ENCODE peak calls at places on chromosomes 5 and 9, in ten cellular contexts. S is MG63; P is ELR; Z is neural crest cell; I is stimulated activated CD4-positive, alpha-beta T cell treated with anti-CD3 and anti-CD28 coated beads, Interleukin-12 subunit alpha, Interleukin-12 subunit beta, amount 100 ng/mL, for 4 hours; K is smooth muscle cell of the brain vasculature; R is AG09309; J is pons; V is iris pigment epithelial cell; W is tibial artery. Q is an unnamed sample.

GRCh38 chr5:140145818-140146522 is 20.2 kb downstream of the IGIP start:
- DNase-seq in I (peak; percentile 56), K (no peak), J (peak; percentile 39), V (peak; percentile 72), R (no peak), Z (peak; percentile 69), W (peak; percentile 63), P (peak; percentile 86), S (no peak), Q (peak; percentile 48)

GRCh38 chr5:174692381-174692780 is 32.0 kb upstream of the MSX2 start:
- DNase-seq in J (no peak), V (no peak), P (no peak), W (no peak), S (no peak), Z (no peak), R (no peak), K (no peak), I (no peak), Q (no peak)

GRCh38 chr5:56986631-56986957 is 34.7 kb upstream of the MIER3 start:
- DNase-seq in P (peak; percentile 47), S (no peak), I (no peak), J (no peak), V (peak; percentile 14), R (no peak), K (no peak), Z (no peak), W (no peak), Q (no peak)

GRCh38 chr5:177142029-177142681 is 8.6 kb downstream of the NSD1 start:
- DNase-seq in V (no peak), I (no peak), K (no peak), P (no peak), Z (no peak), S (no peak), W (no peak), R (no peak), J (no peak), Q (no peak)

GRCh38 chr5:55226027-55226933 is 835 bp downstream of the MCIDAS start:
- DNase-seq in P (peak; percentile 81), Z (peak; percentile 82), I (peak; percentile 66), R (no peak), S (peak; percentile 83), J (no peak), W (no peak), K (no peak), V (no peak), Q (no peak)

GRCh38 chr5:7435503-7435902 is 39.6 kb downstream of the ADCY2 start:
- DNase-seq in R (no peak), Z (no peak), K (no peak), W (no peak), J (no peak), P (no peak), V (no peak), I (no peak), S (no peak), Q (no peak)

GRCh38 chr9:20405086-20405485 is 217.2 kb downstream of the MLLT3 start:
- DNase-seq in Z (no peak), W (no peak), R (no peak), J (no peak), S (no peak), V (peak; percentile 15), I (no peak), P (no peak), K (no peak), Q (no peak)

GRCh38 chr9:99176527-99177013 is 45.2 kb downstream of the ALG2 start:
- DNase-seq in I (no peak), W (no peak), P (no peak), V (no peak), Z (no peak), J (no peak), S (no peak), R (no peak), K (no peak), Q (no peak)

GRCh38 chr9:34380511-34381315 is 4.0 kb upstream of the MYORG start:
- DNase-seq in R (no peak), J (peak; percentile 54), Z (peak; percentile 62), S (peak; percentile 24), V (peak; percentile 72), P (peak; percentile 72), K (no peak), W (peak; percentile 54), I (peak; percentile 81), Q (peak; percentile 94)

GRCh38 chr9:89702401-89702800 is 97.6 kb downstream of the GADD45G start:
- DNase-seq in W (no peak), P (no peak), S (no peak), K (no peak), J (no peak), I (no peak), R (no peak), V (no peak), Z (no peak), Q (no peak)

GRCh38 chr5:142426129-142426641 is 101.4 kb upstream of the SPRY4 start:
- DNase-seq in Z (no peak), P (no peak), R (no peak), W (no peak), K (peak; percentile 91), J (peak; percentile 50), I (no peak), S (peak; percentile 90), V (peak; percentile 72), Q (peak; percentile 89)

GRCh38 chr5:154365823-154366222 is 80.0 kb upstream of the SAP30L start:
- DNase-seq in V (peak; percentile 47), R (no peak), J (no peak), K (no peak), P (no peak), W (no peak), S (peak; percentile 70), I (no peak), Z (no peak), Q (no peak)

GRCh38 chr5:55533806-55534435 is 843 bp downstream of the PLPP1 start:
- DNase-seq in V (peak; percentile 46), K (no peak), R (no peak), Z (peak; percentile 50), W (peak; percentile 42), I (no peak), J (peak; percentile 51), S (no peak), P (peak; percentile 69), Q (no peak)

GRCh38 chr9:2180704-2181103 is 165.6 kb downstream of the SMARCA2 start:
- DNase-seq in W (no peak), K (no peak), I (no peak), P (peak; percentile 3), R (no peak), Z (no peak), V (peak; percentile 72), S (no peak), J (no peak), Q (no peak)

GRCh38 chr5:141821430-141821925 is 56.7 kb downstream of the PCDH1 start:
- DNase-seq in S (peak; percentile 83), I (no peak), J (peak; percentile 99), R (peak; percentile 92), K (no peak), V (peak; percentile 82), W (no peak), P (peak; percentile 66), Z (no peak), Q (no peak)

GRCh38 chr5:141261238-141261546 is 16.0 kb downstream of the PCDHB15 start:
- DNase-seq in Z (no peak), K (no peak), J (no peak), R (no peak), W (no peak), I (no peak), V (no peak), S (no peak), P (no peak), Q (no peak)

GRCh38 chr5:169024426-169024825 is 276.5 kb downstream of the SLIT3 start:
- DNase-seq in Z (no peak), W (peak; percentile 43), J (no peak), I (no peak), V (no peak), K (no peak), P (no peak), R (no peak), S (no peak), Q (no peak)

GRCh38 chr5:17190242-17190778 is 27.1 kb upstream of the BASP1 start:
- DNase-seq in W (peak; percentile 27), S (no peak), R (peak; percentile 62), I (no peak), V (peak; percentile 87), P (peak; percentile 81), K (peak; percentile 67), J (peak; percentile 76), Z (peak; percentile 48), Q (no peak)

GRCh38 chr5:180950291-180950949 is 38.2 kb upstream of the BTNL3 start:
- DNase-seq in J (no peak), S (peak; percentile 74), V (no peak), K (no peak), W (no peak), R (no peak), I (no peak), Z (no peak), P (peak; percentile 84), Q (no peak)

GRCh38 chr9:259405-260404 is 45.0 kb downstream of the DOCK8 start:
- DNase-seq in R (no peak), Z (no peak), S (no peak), J (no peak), I (no peak), K (no peak), P (no peak), W (no peak), V (no peak), Q (no peak)

GRCh38 chr5:131541766-131542165 is 93.3 kb downstream of the RAPGEF6 start:
- DNase-seq in Z (no peak), R (no peak), W (no peak), P (peak; percentile 64), J (no peak), V (peak; percentile 73), S (no peak), I (no peak), K (no peak), Q (no peak)

GRCh38 chr5:61162832-61163567 is 732 bp upstream of the SMIM15 start:
- DNase-seq in J (peak; percentile 26), S (peak; percentile 23), Z (no peak), V (peak; percentile 36), I (no peak), R (no peak), P (peak; percentile 65), K (no peak), W (no peak), Q (no peak)

GRCh38 chr9:135604437-135605237 is 34.7 kb downstream of the GLT6D1 start:
- DNase-seq in W (no peak), R (no peak), Z (no peak), I (no peak), K (no peak), P (no peak), J (no peak), S (no peak), V (no peak), Q (peak; percentile 75)

GRCh38 chr5:144162686-144163085 is 7.8 kb downstream of the YIPF5 start:
- DNase-seq in S (no peak), K (no peak), Z (no peak), V (peak; percentile 48), J (no peak), W (no peak), P (no peak), R (no peak), I (no peak), Q (no peak)

GRCh38 chr9:99368341-99369326 is 146.6 kb downstream of the SEC61B start:
- DNase-seq in V (peak; percentile 55), K (no peak), W (peak; percentile 60), Z (peak; percentile 25), S (peak; percentile 19), R (no peak), I (no peak), J (peak; percentile 59), P (peak; percentile 62), Q (peak; percentile 88)

GRCh38 chr9:14670718-14671117 is 22.5 kb downstream of the ZDHHC21 start:
- DNase-seq in Z (no peak), P (peak; percentile 76), I (no peak), K (no peak), W (no peak), V (peak; percentile 76), R (no peak), J (no peak), S (no peak), Q (no peak)

GRCh38 chr5:149062371-149063016 is 368 bp downstream of the SH3TC2 start:
- DNase-seq in I (no peak), W (peak; percentile 35), R (peak; percentile 68), K (peak; percentile 36), J (no peak), P (peak; percentile 98), Z (no peak), S (peak; percentile 95), V (peak; percentile 77), Q (peak; percentile 38)

GRCh38 chr9:136996361-136997281 is at the start of gene CLIC3:
- DNase-seq in P (peak; percentile 30), K (no peak), W (no peak), Z (no peak), J (no peak), S (peak; percentile 51), I (peak; percentile 29), R (no peak), V (no peak), Q (no peak)

Q was measured in lower leg skin.